ENCODE peak calls at places on chromosomes 5 and 9, in four cellular contexts. One of them, this sample, is unnamed.

GRCh38 chr5:5739490-5739945 is 317.0 kb downstream of the ICE1 start:
- DNase-seq in type B pancreatic cell: no peak
- DNase-seq in foreskin fibroblast: no peak
- DNase-seq in neural crest cell: no peak
- DNase-seq in this sample: no peak

GRCh38 chr5:137141779-137142178 is 357.3 kb downstream of the SPOCK1 start:
- DNase-seq in type B pancreatic cell: no peak
- DNase-seq in neural crest cell: no peak
- DNase-seq in foreskin fibroblast: peak; percentile 56
- DNase-seq in this sample: no peak

GRCh38 chr9:113558632-113559502 is 95.3 kb downstream of the RGS3 start:
- DNase-seq in neural crest cell: no peak
- DNase-seq in foreskin fibroblast: peak; percentile 88
- DNase-seq in type B pancreatic cell: no peak
- DNase-seq in this sample: peak; percentile 42

GRCh38 chr5:60437308-60437707 is 262.7 kb downstream of the DEPDC1B start:
- DNase-seq in foreskin fibroblast: no peak
- DNase-seq in type B pancreatic cell: no peak
- DNase-seq in neural crest cell: no peak
- DNase-seq in this sample: no peak

GRCh38 chr9:136014928-136015633 is 53.9 kb upstream of the UBAC1 start:
- DNase-seq in foreskin fibroblast: no peak
- DNase-seq in type B pancreatic cell: no peak
- DNase-seq in neural crest cell: no peak
- DNase-seq in this sample: no peak

GRCh38 chr5:132086277-132086794 is 12.7 kb downstream of the CSF2 start:
- DNase-seq in foreskin fibroblast: peak; percentile 95
- DNase-seq in type B pancreatic cell: no peak
- DNase-seq in neural crest cell: no peak
- DNase-seq in this sample: no peak

GRCh38 chr9:136961279-136962065 is 9.4 kb downstream of the LCN12 start:
- DNase-seq in neural crest cell: no peak
- DNase-seq in foreskin fibroblast: peak; percentile 45
- DNase-seq in type B pancreatic cell: no peak
- DNase-seq in this sample: no peak

GRCh38 chr5:66329078-66329477 is 185.0 kb downstream of the SREK1 start:
- DNase-seq in neural crest cell: no peak
- DNase-seq in type B pancreatic cell: no peak
- DNase-seq in foreskin fibroblast: no peak
- DNase-seq in this sample: no peak

GRCh38 chr5:177403194-177403825 is 2.8 kb upstream of the PFN3 start:
- DNase-seq in type B pancreatic cell: no peak
- DNase-seq in neural crest cell: peak; percentile 21
- DNase-seq in foreskin fibroblast: peak; percentile 48
- DNase-seq in this sample: no peak

GRCh38 chr9:102087141-102087540 is 348.7 kb upstream of the GRIN3A start:
- DNase-seq in type B pancreatic cell: no peak
- DNase-seq in neural crest cell: no peak
- DNase-seq in foreskin fibroblast: no peak
- DNase-seq in this sample: no peak
- TF ChIP-seq CTCF in type B pancreatic cell: no peak
- TF ChIP-seq CTCF in neural crest cell: no peak
- TF ChIP-seq CTCF in foreskin fibroblast: no peak
- TF ChIP-seq CTCF in this sample: no peak

GRCh38 chr9:117046666-117047327 is 359.7 kb downstream of the TRIM32 start:
- DNase-seq in neural crest cell: no peak
- DNase-seq in foreskin fibroblast: no peak
- DNase-seq in type B pancreatic cell: no peak
- DNase-seq in this sample: no peak
- TF ChIP-seq CTCF in neural crest cell: peak; percentile 44
- TF ChIP-seq CTCF in foreskin fibroblast: peak; percentile 21
- TF ChIP-seq CTCF in type B pancreatic cell: peak; percentile 45
- TF ChIP-seq CTCF in this sample: no peak

GRCh38 chr9:93965830-93966577 is 10.8 kb upstream of the BARX1 start:
- DNase-seq in foreskin fibroblast: no peak
- DNase-seq in neural crest cell: no peak
- DNase-seq in type B pancreatic cell: no peak
- DNase-seq in this sample: no peak
- TF ChIP-seq CTCF in foreskin fibroblast: no peak
- TF ChIP-seq CTCF in neural crest cell: peak; percentile 29
- TF ChIP-seq CTCF in type B pancreatic cell: peak; percentile 40
- TF ChIP-seq CTCF in this sample: no peak

GRCh38 chr9:109198736-109199384 is 31.8 kb upstream of the FRRS1L start:
- DNase-seq in type B pancreatic cell: no peak
- DNase-seq in neural crest cell: no peak
- DNase-seq in foreskin fibroblast: no peak
- DNase-seq in this sample: no peak
- TF ChIP-seq CTCF in type B pancreatic cell: no peak
- TF ChIP-seq CTCF in neural crest cell: no peak
- TF ChIP-seq CTCF in foreskin fibroblast: no peak
- TF ChIP-seq CTCF in this sample: no peak

GRCh38 chr5:172453206-172453985 is 929 bp downstream of the SH3PXD2B start:
- DNase-seq in type B pancreatic cell: no peak
- DNase-seq in foreskin fibroblast: peak; percentile 85
- DNase-seq in neural crest cell: peak; percentile 59
- DNase-seq in this sample: no peak

GRCh38 chr5:172451771-172452197 is 2.5 kb downstream of the SH3PXD2B start:
- DNase-seq in neural crest cell: no peak
- DNase-seq in type B pancreatic cell: no peak
- DNase-seq in foreskin fibroblast: peak; percentile 87
- DNase-seq in this sample: no peak

GRCh38 chr5:172450861-172451695 is 3.2 kb downstream of the SH3PXD2B start:
- DNase-seq in type B pancreatic cell: no peak
- DNase-seq in foreskin fibroblast: peak; percentile 64
- DNase-seq in neural crest cell: peak; percentile 51
- DNase-seq in this sample: peak; percentile 20

GRCh38 chr5:172453986-172454354 is 355 bp downstream of the SH3PXD2B start:
- DNase-seq in foreskin fibroblast: peak; percentile 69
- DNase-seq in type B pancreatic cell: no peak
- DNase-seq in neural crest cell: peak; percentile 53
- DNase-seq in this sample: no peak

DNA sequence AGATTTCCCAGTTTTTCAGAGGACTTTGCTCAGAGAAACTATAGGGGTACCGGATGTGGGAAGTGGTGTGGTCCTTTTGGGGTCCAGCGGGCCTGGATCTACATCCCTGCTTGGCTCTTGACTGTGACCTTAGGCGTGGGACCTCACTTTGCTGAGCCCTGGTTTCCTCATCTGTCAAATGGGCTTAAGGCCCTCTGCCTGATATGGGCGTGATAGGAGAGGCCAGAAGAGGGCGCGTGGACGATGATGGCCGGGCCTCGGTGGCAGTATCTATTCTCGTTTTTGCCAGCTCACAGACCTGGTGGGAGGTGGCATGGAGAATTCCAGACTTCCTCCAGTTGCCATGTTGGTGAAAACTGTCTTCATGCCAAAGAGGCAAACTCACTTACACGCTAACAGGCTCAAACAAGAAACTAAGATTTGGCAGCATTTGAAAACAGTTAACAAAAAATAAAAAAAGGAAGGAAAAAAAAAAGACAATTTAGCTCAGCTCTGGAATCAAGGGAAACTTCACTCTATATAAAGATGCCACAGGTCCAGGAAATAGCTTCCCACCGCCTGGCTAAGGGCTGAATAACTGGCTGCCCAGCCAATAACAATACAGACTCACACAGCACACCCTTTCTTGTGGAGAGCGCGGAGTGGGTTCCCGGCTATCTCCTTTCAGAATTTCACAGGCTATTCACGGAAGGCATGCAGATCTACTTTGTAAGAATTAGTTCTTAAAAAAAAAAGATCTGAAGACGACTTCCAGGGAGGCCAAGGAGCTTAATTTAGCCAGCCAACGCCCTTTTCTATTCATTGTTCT is 1.7 kb downstream of the SH3PXD2B start:
- DNase-seq in foreskin fibroblast: peak; percentile 84
- DNase-seq in type B pancreatic cell: no peak
- DNase-seq in neural crest cell: no peak
- DNase-seq in this sample: no peak
- TF ChIP-seq CTCF in foreskin fibroblast: no peak
- TF ChIP-seq CTCF in type B pancreatic cell: no peak
- TF ChIP-seq CTCF in neural crest cell: no peak
- TF ChIP-seq CTCF in this sample: no peak